ENCODE peak calls at places on chromosome 6, in eight cellular contexts. One of them, this sample, is unnamed.

GRCh38 chr6:18724056-18724455 is 336.9 kb downstream of the RNF144B start:
- DNase-seq in osteocyte: no peak
- DNase-seq in WTC11: no peak
- DNase-seq in stimulated activated CD4-positive, alpha-beta T cell treated with anti-CD3 and anti-CD28 coated beads, Interleukin-12 subunit alpha, Interleukin-12 subunit beta, amount 100 ng/mL, for 48 hours: no peak
- DNase-seq in stimulated activated naive CD4-positive, alpha-beta T cell: no peak
- DNase-seq in NAMALWA: no peak
- DNase-seq in activated B cell treated with CpG ODN at 0.5 μM for 24 hours: no peak
- DNase-seq in neuronal stem cell: no peak
- DNase-seq in this sample: no peak

GRCh38 chr6:125149256-125150144 is 4.1 kb upstream of the TPD52L1 start:
- DNase-seq in activated B cell treated with CpG ODN at 0.5 μM for 24 hours: no peak
- DNase-seq in osteocyte: no peak
- DNase-seq in stimulated activated naive CD4-positive, alpha-beta T cell: no peak
- DNase-seq in WTC11: no peak
- DNase-seq in stimulated activated CD4-positive, alpha-beta T cell treated with anti-CD3 and anti-CD28 coated beads, Interleukin-12 subunit alpha, Interleukin-12 subunit beta, amount 100 ng/mL, for 48 hours: no peak
- DNase-seq in NAMALWA: no peak
- DNase-seq in neuronal stem cell: no peak
- DNase-seq in this sample: no peak

GRCh38 chr6:25713802-25714201 is 40.7 kb upstream of the SLC17A4 start:
- DNase-seq in WTC11: no peak
- DNase-seq in osteocyte: no peak
- DNase-seq in neuronal stem cell: no peak
- DNase-seq in stimulated activated CD4-positive, alpha-beta T cell treated with anti-CD3 and anti-CD28 coated beads, Interleukin-12 subunit alpha, Interleukin-12 subunit beta, amount 100 ng/mL, for 48 hours: no peak
- DNase-seq in NAMALWA: no peak
- DNase-seq in activated B cell treated with CpG ODN at 0.5 μM for 24 hours: no peak
- DNase-seq in stimulated activated naive CD4-positive, alpha-beta T cell: no peak
- DNase-seq in this sample: no peak

GRCh38 chr6:166529571-166529970 is 56.9 kb downstream of the RAMACL start:
- DNase-seq in activated B cell treated with CpG ODN at 0.5 μM for 24 hours: no peak
- DNase-seq in stimulated activated CD4-positive, alpha-beta T cell treated with anti-CD3 and anti-CD28 coated beads, Interleukin-12 subunit alpha, Interleukin-12 subunit beta, amount 100 ng/mL, for 48 hours: no peak
- DNase-seq in NAMALWA: no peak
- DNase-seq in stimulated activated naive CD4-positive, alpha-beta T cell: no peak
- DNase-seq in osteocyte: no peak
- DNase-seq in neuronal stem cell: no peak
- DNase-seq in WTC11: no peak
- DNase-seq in this sample: no peak

GRCh38 chr6:20564269-20564668 is 30.0 kb downstream of the CDKAL1 start:
- DNase-seq in stimulated activated CD4-positive, alpha-beta T cell treated with anti-CD3 and anti-CD28 coated beads, Interleukin-12 subunit alpha, Interleukin-12 subunit beta, amount 100 ng/mL, for 48 hours: no peak
- DNase-seq in WTC11: no peak
- DNase-seq in stimulated activated naive CD4-positive, alpha-beta T cell: no peak
- DNase-seq in osteocyte: no peak
- DNase-seq in neuronal stem cell: peak
- DNase-seq in NAMALWA: peak
- DNase-seq in activated B cell treated with CpG ODN at 0.5 μM for 24 hours: no peak
- DNase-seq in this sample: no peak

GRCh38 chr6:157861814-157862213 is 38.8 kb downstream of the SNX9 start:
- DNase-seq in neuronal stem cell: no peak
- DNase-seq in stimulated activated naive CD4-positive, alpha-beta T cell: no peak
- DNase-seq in stimulated activated CD4-positive, alpha-beta T cell treated with anti-CD3 and anti-CD28 coated beads, Interleukin-12 subunit alpha, Interleukin-12 subunit beta, amount 100 ng/mL, for 48 hours: no peak
- DNase-seq in NAMALWA: no peak
- DNase-seq in WTC11: no peak
- DNase-seq in activated B cell treated with CpG ODN at 0.5 μM for 24 hours: no peak
- DNase-seq in osteocyte: no peak
- DNase-seq in this sample: no peak

GRCh38 chr6:32154514-32155161 is 697 bp downstream of the PPT2 start:
- DNase-seq in stimulated activated naive CD4-positive, alpha-beta T cell: peak
- DNase-seq in stimulated activated CD4-positive, alpha-beta T cell treated with anti-CD3 and anti-CD28 coated beads, Interleukin-12 subunit alpha, Interleukin-12 subunit beta, amount 100 ng/mL, for 48 hours: peak
- DNase-seq in neuronal stem cell: no peak
- DNase-seq in NAMALWA: peak
- DNase-seq in WTC11: peak
- DNase-seq in activated B cell treated with CpG ODN at 0.5 μM for 24 hours: no peak
- DNase-seq in osteocyte: no peak
- DNase-seq in this sample: peak

GRCh38 chr6:126439040-126439439 is 99.1 kb downstream of the CENPW start:
- DNase-seq in WTC11: no peak
- DNase-seq in neuronal stem cell: no peak
- DNase-seq in stimulated activated naive CD4-positive, alpha-beta T cell: no peak
- DNase-seq in osteocyte: no peak
- DNase-seq in stimulated activated CD4-positive, alpha-beta T cell treated with anti-CD3 and anti-CD28 coated beads, Interleukin-12 subunit alpha, Interleukin-12 subunit beta, amount 100 ng/mL, for 48 hours: no peak
- DNase-seq in NAMALWA: no peak
- DNase-seq in activated B cell treated with CpG ODN at 0.5 μM for 24 hours: no peak
- DNase-seq in this sample: no peak

GRCh38 chr6:145531032-145531431 is 204.3 kb downstream of the EPM2A start:
- DNase-seq in stimulated activated naive CD4-positive, alpha-beta T cell: no peak
- DNase-seq in neuronal stem cell: no peak
- DNase-seq in WTC11: peak
- DNase-seq in stimulated activated CD4-positive, alpha-beta T cell treated with anti-CD3 and anti-CD28 coated beads, Interleukin-12 subunit alpha, Interleukin-12 subunit beta, amount 100 ng/mL, for 48 hours: no peak
- DNase-seq in NAMALWA: no peak
- DNase-seq in osteocyte: no peak
- DNase-seq in activated B cell treated with CpG ODN at 0.5 μM for 24 hours: no peak
- DNase-seq in this sample: no peak

This sample was measured in nephron progenitor cell.